ENCODE peak calls at places on chromosomes 12 and 14, in nine cellular contexts. L is spleen, F is right cardiac atrium, W is psoas muscle, Q is adipocyte, G is left lung, P is cardiac muscle cell, S is gastrocnemius medialis, X is ovary. V is an unnamed sample. For H3K4me1, the result is how much of the 10 kb centered on the place peaks cover.

GRCh38 chr12:25249951-25250738 is 584 bp downstream of the KRAS start:
- DNase-seq in L (peak), F (peak), W (peak), Q (peak), G (peak), P (peak), S (peak), X (peak), V (peak)

GRCh38 chr12:9745191-9745590 is 12.3 kb upstream of the CLECL1 start:
- DNase-seq in L (no peak), F (no peak), W (no peak), Q (no peak), G (no peak), P (no peak), S (no peak), X (no peak), V (no peak)

GRCh38 chr14:96086032-96086431 is 46.9 kb downstream of the C14orf132 start:
- DNase-seq in L (no peak), F (no peak), W (no peak), Q (peak), G (no peak), P (peak), S (no peak), X (no peak), V (no peak)

GRCh38 chr14:81655423-81656314 is 122.0 kb upstream of the SEL1L start:
- DNase-seq in L (no peak), F (peak), W (no peak), Q (no peak), G (no peak), P (no peak), S (no peak), X (no peak), V (no peak)

GRCh38 chr12:69024907-69025306 is 91.9 kb upstream of the CPM start:
- DNase-seq in L (no peak), F (no peak), W (no peak), Q (no peak), G (no peak), P (no peak), S (no peak), X (no peak), V (no peak)

GRCh38 chr12:71477046-71477445 is 37.4 kb downstream of the LGR5 start:
- DNase-seq in L (no peak), F (no peak), W (no peak), Q (peak), G (no peak), P (no peak), S (no peak), X (no peak), V (no peak)

GRCh38 chr12:47527816-47528215 is 178.0 kb downstream of the RPAP3 start:
- DNase-seq in L (no peak), F (no peak), W (no peak), Q (peak), G (no peak), P (peak), S (no peak), X (no peak), V (no peak)

GRCh38 chr12:116266220-116266619 is 11.3 kb downstream of the MED13L start:
- DNase-seq in L (no peak), F (no peak), W (no peak), Q (peak), G (no peak), P (no peak), S (no peak), X (no peak), V (no peak)

GRCh38 chr12:115964626-115965025 is 312.9 kb downstream of the MED13L start:
- DNase-seq in L (no peak), F (no peak), W (no peak), Q (no peak), G (no peak), P (no peak), S (no peak), X (no peak), V (no peak)

GRCh38 chr12:115944851-115945496 is 332.5 kb downstream of the MED13L start:
- DNase-seq in L (no peak), F (peak), W (no peak), Q (no peak), G (no peak), P (no peak), S (no peak), X (no peak), V (no peak)

GRCh38 chr14:39232554-39233415 is 930 bp upstream of the MIA2 start:
- DNase-seq in L (no peak), F (no peak), W (no peak), Q (peak), G (no peak), P (peak), S (no peak), X (no peak), V (no peak)

GRCh38 chr14:94514351-94514750 is 5.1 kb upstream of the SERPINA12 start:
- DNase-seq in L (no peak), F (no peak), W (no peak), Q (no peak), G (no peak), P (no peak), S (no peak), X (no peak), V (no peak)

GRCh38 chr12:85626031-85626781 is 210.0 kb downstream of the RASSF9 start:
- DNase-seq in L (no peak), F (no peak), W (no peak), Q (peak), G (no peak), P (peak), S (no peak), X (no peak), V (no peak)

GRCh38 chr14:102929349-102930137 is 7.1 kb downstream of the AMN start:
- DNase-seq in L (no peak), F (no peak), W (no peak), Q (no peak), G (peak), P (no peak), S (no peak), X (no peak), V (no peak)

GRCh38 chr12:64390275-64390851 is at the start of gene C12orf56:
- DNase-seq in L (peak), F (no peak), W (no peak), Q (peak), G (peak), P (peak), S (no peak), X (no peak), V (no peak)

GRCh38 chr12:69896653-69897381 is 71.8 kb downstream of the MYRFL start:
- DNase-seq in L (no peak), F (no peak), W (no peak), Q (no peak), G (no peak), P (no peak), S (no peak), X (no peak), V (no peak)

GRCh38 chr12:2397356-2398045 is 344.7 kb downstream of the CACNA1C start:
- DNase-seq in L (no peak), F (no peak), W (no peak), Q (no peak), G (no peak), P (no peak), S (no peak), X (no peak), V (no peak)

GRCh38 chr12:21604245-21605101 is at the start of gene GYS2:
- DNase-seq in L (no peak), F (no peak), W (no peak), Q (no peak), G (no peak), P (no peak), S (no peak), X (no peak), V (no peak)

GRCh38 chr14:24368215-24368561 is 204 bp downstream of the NFATC4 start:
- DNase-seq in L (no peak), F (no peak), W (peak), Q (no peak), G (no peak), P (no peak), S (no peak), X (no peak), V (no peak)

GRCh38 chr14:84988391-84988790 is 541.6 kb upstream of the FLRT2 start:
- DNase-seq in L (no peak), F (no peak), W (no peak), Q (no peak), G (no peak), P (no peak), S (no peak), X (no peak), V (no peak)

GRCh38 chr12:120849765-120850164 is 54.4 kb downstream of the SPPL3 start:
- DNase-seq in L (no peak), F (no peak), W (no peak), Q (peak), G (no peak), P (no peak), S (peak), X (no peak), V (no peak)

GRCh38 chr12:6647083-6647604 is at the start of gene ACRBP:
- DNase-seq in L (peak), F (peak), W (peak), Q (peak), G (peak), P (peak), S (peak), X (peak), V (peak)

GRCh38 chr12:13154027-13154538 is 42.4 kb upstream of the EMP1 start:
- DNase-seq in L (no peak), F (no peak), W (no peak), Q (peak), G (no peak), P (peak), S (no peak), X (no peak), V (no peak)

GRCh38 chr14:67502867-67503266 is 14.3 kb upstream of the TMEM229B start:
- DNase-seq in L (no peak), F (no peak), W (no peak), Q (no peak), G (no peak), P (no peak), S (no peak), X (no peak), V (no peak)

GRCh38 chr14:104638190-104638589 is 33.6 kb upstream of the TMEM179 start:
- DNase-seq in L (no peak), F (no peak), W (no peak), Q (no peak), G (no peak), P (no peak), S (no peak), X (no peak), V (no peak)

GRCh38 chr12:102468261-102468940 is 12.0 kb downstream of the IGF1 start:
- DNase-seq in L (no peak), F (no peak), W (no peak), Q (peak), G (no peak), P (no peak), S (no peak), X (no peak), V (no peak)

GRCh38 chr14:73620268-73620667 is 8.0 kb downstream of the ACOT6 start:
- DNase-seq in L (no peak), F (no peak), W (no peak), Q (no peak), G (no peak), P (no peak), S (no peak), X (no peak), V (no peak)

GRCh38 chr12:10749700-10750384 is 26.7 kb upstream of the YBX3 start:
- DNase-seq in L (no peak), F (peak), W (peak), Q (peak), G (no peak), P (peak), S (peak), X (peak), V (peak)

GRCh38 chr12:9707864-9708808 is 24.8 kb downstream of the CLECL1 start:
- DNase-seq in L (peak), F (peak), W (peak), Q (peak), G (no peak), P (peak), S (no peak), X (no peak), V (peak)

GRCh38 chr12:28104893-28105864 is 85.1 kb upstream of the CCDC91 start:
- DNase-seq in L (no peak), F (no peak), W (no peak), Q (no peak), G (no peak), P (peak), S (no peak), X (no peak), V (no peak)

GRCh38 chr12:116539361-116539771 is 19.8 kb upstream of the MAP1LC3B2 start:
- DNase-seq in L (no peak), F (no peak), W (no peak), Q (peak), G (no peak), P (no peak), S (no peak), X (no peak), V (no peak)

GRCh38 chr12:63917864-63918742 is 73.6 kb downstream of the SRGAP1 start:
- DNase-seq in L (no peak), F (no peak), W (no peak), Q (peak), G (no peak), P (peak), S (no peak), X (no peak), V (no peak)

GRCh38 chr12:16670456-16671050 is 64.6 kb upstream of the LMO3 start:
- DNase-seq in L (no peak), F (no peak), W (no peak), Q (no peak), G (no peak), P (peak), S (no peak), X (no peak), V (no peak)

GRCh38 chr12:67786086-67786485 is 137.5 kb downstream of the DYRK2 start:
- DNase-seq in L (no peak), F (no peak), W (no peak), Q (no peak), G (no peak), P (no peak), S (no peak), X (no peak), V (no peak)

GRCh38 chr14:60214415-60215126 is 34.5 kb upstream of the PPM1A start:
- DNase-seq in L (no peak), F (no peak), W (no peak), Q (no peak), G (no peak), P (no peak), S (no peak), X (no peak), V (no peak)

GRCh38 chr14:32010561-32011188 is 66.4 kb upstream of the ARHGAP5 start:
- DNase-seq in L (no peak), F (no peak), W (no peak), Q (no peak), G (no peak), P (peak), S (no peak), X (no peak), V (no peak)

GRCh38 chr12:50380761-50381325 is 15.6 kb downstream of the FAM186A start:
- DNase-seq in L (no peak), F (no peak), W (no peak), Q (no peak), G (no peak), P (no peak), S (no peak), X (no peak), V (no peak)

GRCh38 chr14:30906752-30907658 is 32.6 kb downstream of the COCH start:
- DNase-seq in L (no peak), F (no peak), W (no peak), Q (peak), G (no peak), P (peak), S (no peak), X (no peak), V (no peak)

GRCh38 chr12:56082382-56082781 is 2.4 kb downstream of the ERBB3 start:
- DNase-seq in L (no peak), F (no peak), W (peak), Q (no peak), G (no peak), P (no peak), S (no peak), X (no peak), V (no peak)

GRCh38 chr14:101833045-101833444 is 71.5 kb downstream of the PPP2R5C start:
- DNase-seq in L (no peak), F (no peak), W (no peak), Q (no peak), G (no peak), P (no peak), S (no peak), X (peak), V (no peak)

GRCh38 chr14:101835566-101835965 is 74.1 kb downstream of the PPP2R5C start:
- DNase-seq in L (no peak), F (no peak), W (no peak), Q (no peak), G (no peak), P (no peak), S (no peak), X (no peak), V (no peak)

GRCh38 chr14:101835166-101835557 is 73.7 kb downstream of the PPP2R5C start:
- DNase-seq in L (no peak), F (no peak), W (no peak), Q (no peak), G (no peak), P (no peak), S (no peak), X (no peak), V (no peak)

GRCh38 chr14:101836131-101836530 is 74.6 kb downstream of the PPP2R5C start:
- DNase-seq in L (no peak), F (peak), W (no peak), Q (peak), G (no peak), P (peak), S (no peak), X (peak), V (peak)

DNA sequence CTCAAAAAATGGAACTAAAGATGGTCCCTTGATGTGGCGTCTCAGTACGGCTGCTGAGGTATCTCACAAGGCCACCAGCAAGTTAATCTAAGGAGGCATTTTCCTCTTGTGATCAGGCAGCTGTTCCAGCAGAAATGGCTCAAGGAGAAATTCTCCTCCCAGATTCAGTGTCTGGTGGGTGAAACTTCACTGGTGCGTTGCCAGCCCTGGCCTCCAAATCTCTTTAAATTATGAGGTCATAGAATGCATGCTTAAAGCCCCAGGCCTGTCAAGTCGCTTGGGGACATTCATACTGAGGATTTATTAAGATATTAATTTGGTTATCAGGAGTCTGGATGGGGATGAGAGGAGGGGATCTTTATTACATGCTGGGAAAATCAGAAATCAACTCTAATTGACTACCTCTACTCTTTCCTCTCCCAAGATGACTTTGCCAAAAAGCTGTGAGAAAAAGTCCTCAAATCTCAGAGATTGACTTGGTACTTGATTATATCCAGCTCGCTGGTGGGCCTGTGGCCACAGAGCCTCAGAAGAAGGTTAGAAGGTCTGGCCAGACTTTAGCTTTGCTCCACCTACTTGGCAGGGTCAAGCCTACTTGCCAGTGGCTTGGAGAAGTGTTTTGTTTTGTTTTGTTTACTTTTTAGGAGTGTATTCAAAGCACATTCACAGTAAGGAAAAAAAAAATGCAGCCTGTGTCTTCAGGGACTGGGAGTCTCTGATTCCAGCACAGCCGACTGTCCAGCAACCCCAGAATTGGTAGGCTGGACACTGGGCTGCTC is 73.1 kb downstream of the PPP2R5C start:
- DNase-seq in L (no peak), F (no peak), W (no peak), Q (no peak), G (no peak), P (peak), S (no peak), X (no peak), V (no peak)
- H3K4me1 ChIP-seq in L (under half), F (under half), W (half or more), Q (under half), G (under half), P (under half), S (half or more), X (under half), V (half or more)

GRCh38 chr12:113468365-113469223 is 3.1 kb downstream of the LHX5 start:
- DNase-seq in L (no peak), F (no peak), W (no peak), Q (no peak), G (peak), P (no peak), S (no peak), X (no peak), V (no peak)
- H3K4me3 ChIP-seq in L (no peak), F (no peak), W (no peak), Q (no peak), G (no peak), P (no peak), S (no peak), X (no peak), V (no peak)

DNA sequence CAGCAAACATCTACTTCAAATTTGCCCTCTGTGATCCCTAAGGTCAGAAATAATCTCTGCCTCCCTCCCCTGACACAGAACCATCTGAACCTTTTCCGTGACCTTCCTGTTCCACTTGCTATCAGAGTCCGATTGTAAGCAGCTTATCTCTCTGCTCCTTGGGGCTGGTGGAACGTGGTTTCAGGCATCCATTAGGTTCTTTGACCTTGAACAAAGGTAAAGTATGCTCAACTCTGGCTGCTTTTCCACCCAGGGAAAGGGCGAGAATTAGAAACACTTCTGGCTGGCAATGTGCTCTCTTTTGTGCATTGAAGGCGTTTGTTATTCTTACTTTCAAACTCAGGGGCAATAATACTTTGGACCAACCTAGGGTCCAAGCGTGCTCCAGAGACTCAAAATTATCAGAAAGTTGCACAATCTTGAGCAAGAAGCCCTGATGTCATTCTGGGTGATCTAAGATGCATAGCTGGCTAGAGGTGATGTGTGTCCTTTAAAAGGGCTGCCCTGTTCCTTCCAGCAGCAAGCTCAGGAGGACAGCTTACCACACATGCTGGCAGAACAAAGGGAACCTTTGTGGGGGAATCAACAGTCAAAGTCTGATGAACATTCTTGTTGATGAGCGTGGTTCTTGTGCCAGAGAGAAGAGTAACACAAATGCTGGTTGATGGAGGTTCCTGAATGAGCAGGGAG is 29.8 kb downstream of the ADGRD1 start:
- DNase-seq in L (no peak), F (no peak), W (no peak), Q (no peak), G (no peak), P (no peak), S (peak), X (no peak), V (no peak)
- H3K4me1 ChIP-seq in L (under half), F (under half), W (under half), Q (under half), G (under half), P (under half), S (under half), X (under half), V (under half)

GRCh38 chr14:23169622-23170021 is 13.8 kb downstream of the SLC7A8 start:
- DNase-seq in L (no peak), F (no peak), W (no peak), Q (no peak), G (no peak), P (no peak), S (no peak), X (no peak), V (no peak)

GRCh38 chr14:23164250-23164649 is 19.2 kb downstream of the SLC7A8 start:
- DNase-seq in L (no peak), F (no peak), W (no peak), Q (no peak), G (no peak), P (peak), S (no peak), X (no peak), V (no peak)

GRCh38 chr14:23168246-23168645 is 15.2 kb downstream of the SLC7A8 start:
- DNase-seq in L (no peak), F (no peak), W (no peak), Q (no peak), G (no peak), P (peak), S (no peak), X (no peak), V (no peak)

GRCh38 chr14:23164949-23165348 is 18.5 kb downstream of the SLC7A8 start:
- DNase-seq in L (no peak), F (no peak), W (no peak), Q (no peak), G (no peak), P (no peak), S (no peak), X (no peak), V (no peak)

GRCh38 chr14:23167006-23167847 is 16.2 kb downstream of the SLC7A8 start:
- DNase-seq in L (no peak), F (no peak), W (no peak), Q (no peak), G (no peak), P (no peak), S (no peak), X (no peak), V (no peak)
- H3K4me3 ChIP-seq in L (no peak), F (no peak), W (no peak), Q (no peak), G (no peak), P (no peak), S (no peak), X (no peak), V (no peak)

V was measured in left ventricle myocardium inferior.